ENCODE peak calls at places on chromosomes 5 and 9, in five cellular contexts. V, D, B, U and I are unnamed samples.

GRCh38 chr5:399296-400281 is 43.4 kb upstream of the EXOC3 start:
- DNase-seq in V (peak; percentile 85), B (peak; percentile 82), U (peak; percentile 80), D (peak; percentile 31), I (peak; percentile 99)

GRCh38 chr9:106560540-106560939 is 302.4 kb upstream of the ZNF462 start:
- DNase-seq in D (no peak), B (no peak), V (no peak), U (no peak), I (no peak)

GRCh38 chr9:33124716-33125378 is 42.3 kb downstream of the B4GALT1 start:
- DNase-seq in B (no peak), D (no peak), V (no peak), U (no peak), I (no peak)

GRCh38 chr5:57316798-57317327 is 143.0 kb downstream of the GPBP1 start:
- DNase-seq in B (peak; percentile 67), V (no peak), D (no peak), U (no peak), I (peak; percentile 100)

GRCh38 chr9:90442738-90443137 is 199.9 kb downstream of the DIRAS2 start:
- DNase-seq in B (no peak), D (no peak), U (no peak), V (no peak), I (no peak)

GRCh38 chr5:58459860-58460726 is at the start of gene PLK2:
- DNase-seq in B (peak; percentile 98), V (peak; percentile 83), D (peak; percentile 61), U (peak; percentile 89), I (peak; percentile 94)

GRCh38 chr5:74123928-74124327 is 497.9 kb downstream of the ARHGEF28 start:
- DNase-seq in U (no peak), V (no peak), B (no peak), D (no peak), I (no peak)

GRCh38 chr9:92517046-92517445 is 18.7 kb downstream of the ECM2 start:
- DNase-seq in B (no peak), V (no peak), D (no peak), U (no peak), I (no peak)

GRCh38 chr9:4108708-4109444 is 191.0 kb downstream of the GLIS3 start:
- DNase-seq in B (no peak), U (peak; percentile 14), V (no peak), D (no peak), I (peak; percentile 53)

GRCh38 chr9:104386020-104386419 is 118.0 kb upstream of the OR13F1 start:
- DNase-seq in U (no peak), V (no peak), B (no peak), D (no peak), I (no peak)

GRCh38 chr9:112046181-112046580 is 128.9 kb downstream of the SUSD1 start:
- DNase-seq in D (no peak), B (no peak), U (no peak), V (no peak), I (peak; percentile 69)

GRCh38 chr9:19229725-19230355 is 653 bp upstream of the DENND4C start:
- DNase-seq in U (no peak), B (peak; percentile 86), V (peak; percentile 76), D (peak; percentile 21), I (peak; percentile 68)

GRCh38 chr5:122757268-122757667 is 17.6 kb upstream of the SNX2 start:
- DNase-seq in V (no peak), D (no peak), U (no peak), B (no peak), I (no peak)
- H2BK12ac ChIP-seq in V (no peak overlapping the region), D (no peak overlapping the region), U (no peak overlapping the region), B (no peak overlapping the region), I (no peak overlapping the region)

DNA sequence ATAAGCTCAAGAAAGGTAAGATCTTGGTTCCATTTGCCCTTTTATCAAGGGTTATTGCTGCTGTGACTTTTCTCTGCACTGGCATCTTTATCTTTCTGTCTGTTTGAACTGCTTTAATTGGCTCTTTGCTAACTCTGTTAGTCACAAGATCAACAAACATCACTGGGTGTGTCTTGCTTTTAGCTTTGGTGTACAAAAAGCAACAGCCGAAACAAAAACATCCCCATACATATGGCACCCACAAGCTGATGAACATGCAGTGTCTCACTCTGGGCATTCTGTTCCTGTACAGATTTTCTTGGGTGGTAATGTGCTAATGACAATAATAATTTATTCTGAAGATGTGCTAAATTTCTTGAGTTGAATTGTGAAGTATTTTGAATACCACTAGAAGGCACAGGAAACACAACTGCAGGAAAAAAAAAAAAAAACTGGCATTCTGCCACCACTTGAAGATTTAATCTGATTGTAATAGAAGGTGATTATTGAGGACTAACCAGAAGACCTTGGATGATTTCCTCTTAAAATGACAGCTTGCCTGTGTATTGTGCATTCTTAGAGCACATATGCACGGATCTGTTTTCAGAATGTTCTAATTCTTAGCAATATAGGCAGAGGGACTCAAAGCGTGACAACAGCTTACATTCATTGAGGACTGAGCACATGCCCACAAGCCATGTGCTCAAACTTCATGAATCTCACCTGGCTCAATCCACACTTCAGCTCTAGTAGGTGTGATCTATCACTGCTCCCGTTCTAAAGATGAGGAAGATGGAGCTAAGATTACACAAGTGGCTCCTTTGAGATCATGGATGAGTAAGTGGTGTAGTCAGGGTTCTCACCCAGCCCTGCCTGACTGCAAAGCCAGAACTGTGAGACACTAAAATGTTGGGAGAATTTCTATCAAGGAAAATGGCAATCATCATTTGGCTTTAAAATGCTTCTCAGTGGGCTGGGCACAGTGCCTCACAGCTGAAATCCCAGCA is 96.4 kb downstream of the EBF1 start:
- DNase-seq in U (no peak), B (no peak), V (no peak), D (no peak), I (peak; percentile 38)
- H4K91ac ChIP-seq in U (no peak overlapping the region), B (no peak overlapping the region), V (no peak overlapping the region), D (no peak overlapping the region), I (no peak overlapping the region)

GRCh38 chr5:133756756-133757155 is 144.4 kb upstream of the FSTL4 start:
- DNase-seq in U (no peak), B (no peak), V (no peak), D (no peak), I (no peak)

GRCh38 chr5:133760532-133760931 is 148.2 kb upstream of the FSTL4 start:
- DNase-seq in B (no peak), D (no peak), V (no peak), U (no peak), I (no peak)

GRCh38 chr5:133756036-133756435 is 143.7 kb upstream of the FSTL4 start:
- DNase-seq in V (no peak), D (no peak), B (no peak), U (no peak), I (no peak)

GRCh38 chr5:133757396-133757795 is 145.1 kb upstream of the FSTL4 start:
- DNase-seq in U (no peak), D (no peak), V (no peak), B (no peak), I (no peak)

GRCh38 chr5:133758641-133759040 is 146.3 kb upstream of the FSTL4 start:
- DNase-seq in U (no peak), V (no peak), D (no peak), B (no peak), I (no peak)
- H2BK12ac ChIP-seq in U (no peak overlapping the region), V (no peak overlapping the region), D (no peak overlapping the region), B (no peak overlapping the region), I (no peak overlapping the region)

DNA sequence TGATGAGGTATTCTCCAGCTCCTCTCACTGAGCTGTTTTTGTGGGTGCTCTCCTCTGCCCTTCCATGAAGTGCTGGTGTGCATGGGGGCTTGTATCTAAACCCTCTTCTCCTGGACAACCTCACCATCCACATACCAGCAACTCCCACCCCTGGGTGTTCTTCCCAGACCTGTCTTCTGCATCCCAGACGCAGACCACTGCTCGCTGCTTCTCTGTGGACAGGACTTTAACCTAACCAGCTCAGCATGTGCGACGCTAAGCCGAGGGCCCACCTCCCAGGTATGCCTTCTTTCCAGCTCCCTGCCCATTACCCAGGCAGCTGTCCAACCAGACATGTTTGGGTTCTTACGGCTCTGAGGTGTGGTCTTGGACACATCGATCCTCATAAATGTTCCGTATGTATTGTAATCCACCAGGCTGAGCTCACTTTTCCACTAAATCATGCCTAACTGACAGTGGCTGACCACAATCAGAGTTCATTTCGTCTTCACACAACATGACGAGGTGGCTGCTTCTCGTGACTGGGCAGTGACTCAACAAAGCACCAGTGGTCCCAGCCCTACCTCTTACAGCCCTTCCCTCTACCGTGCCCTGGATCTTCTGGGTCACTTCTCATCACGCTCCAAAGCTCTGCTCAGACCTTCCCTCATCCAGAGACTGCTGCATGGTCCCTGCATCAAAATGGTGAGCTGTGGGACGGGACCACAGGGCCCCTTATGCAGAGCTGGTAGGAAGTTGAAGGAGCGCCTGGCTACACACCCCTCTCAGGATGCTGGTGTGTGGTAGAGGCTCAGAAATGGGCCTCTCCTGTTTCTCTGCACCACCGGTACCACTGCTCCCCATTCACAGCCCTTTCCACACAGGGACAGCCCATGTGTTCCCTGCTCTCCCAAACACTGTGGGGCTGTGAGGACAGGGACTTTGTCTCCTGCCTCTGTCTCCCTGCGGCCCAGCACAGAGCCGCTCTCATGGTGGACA is 9.6 kb upstream of the PTGES2 start:
- DNase-seq in D (no peak), B (no peak), V (no peak), U (no peak), I (peak; percentile 82)
- H4K91ac ChIP-seq in D (no peak overlapping the region), B (no peak overlapping the region), V (no peak overlapping the region), U (no peak overlapping the region), I (no peak overlapping the region)

GRCh38 chr5:81235287-81236072 is 2.4 kb downstream of the CKMT2 start:
- DNase-seq in B (no peak), D (no peak), U (no peak), V (no peak), I (no peak)
- H2BK12ac ChIP-seq in B (no peak overlapping the region), D (no peak overlapping the region), U (no peak overlapping the region), V (no peak overlapping the region), I (no peak overlapping the region)